ENCODE peak calls at places on chromosomes 13 and 19, in five cellular contexts. R, C, N, X and M are unnamed samples.

GRCh38 chr13:38582133-38582532 is 104.7 kb upstream of the FREM2 start:
- DNase-seq in C (no peak), X (peak; percentile 82), R (peak; percentile 44), N (no peak), M (peak; percentile 9)

GRCh38 chr13:94419304-94419943 is 60.1 kb downstream of the DCT start:
- DNase-seq in N (no peak), R (peak; percentile 83), X (peak; percentile 70), C (no peak), M (peak; percentile 21)

GRCh38 chr19:791605-792360 is 5.5 kb upstream of the PTBP1 start:
- DNase-seq in C (no peak), R (no peak), N (no peak), X (no peak), M (no peak)

GRCh38 chr19:6778386-6778785 is 5.9 kb downstream of the VAV1 start:
- DNase-seq in N (no peak), R (no peak), C (no peak), X (no peak), M (no peak)

GRCh38 chr13:38785047-38785446 is 98.2 kb downstream of the FREM2 start:
- DNase-seq in R (no peak), X (no peak), C (no peak), N (no peak), M (no peak)

GRCh38 chr13:113819731-113820715 is 43.9 kb downstream of the GAS6 start:
- DNase-seq in C (no peak), X (no peak), N (no peak), R (peak; percentile 25), M (no peak)

GRCh38 chr19:6263306-6264076 is 16.3 kb downstream of the MLLT1 start:
- DNase-seq in N (no peak), R (no peak), C (no peak), X (no peak), M (no peak)

GRCh38 chr19:18060472-18060871 is 26.3 kb downstream of the IL12RB1 start:
- DNase-seq in N (no peak), R (no peak), X (no peak), C (no peak), M (no peak)

GRCh38 chr19:38059897-38060296 is 152.9 kb downstream of the SIPA1L3 start:
- DNase-seq in R (no peak), C (no peak), N (no peak), X (no peak), M (no peak)

GRCh38 chr19:13812544-13812943 is 17.3 kb downstream of the ZSWIM4 start:
- DNase-seq in N (no peak), C (no peak), X (no peak), R (no peak), M (no peak)
- H3K36me3 ChIP-seq in N (peaks cover 27% of the 10 kb centered on the region), C (no peaks in the 10 kb centered on the region), X (peaks cover 13% of the 10 kb centered on the region), R (peaks cover 24% of the 10 kb centered on the region), M (no peaks in the 10 kb centered on the region)

GRCh38 chr19:19113040-19113541 is 25.2 kb downstream of the TMEM161A start:
- DNase-seq in X (peak; percentile 28), R (peak; percentile 43), C (no peak), N (no peak), M (no peak)
- TF ChIP-seq CTCF in X (no peak), R (no peak), C (no peak), N (no peak), M (peak; percentile 19)

GRCh38 chr19:33953023-33953422 is 156.4 kb downstream of the KCTD15 start:
- DNase-seq in R (no peak), C (no peak), N (no peak), X (no peak), M (no peak)

GRCh38 chr19:33947565-33947964 is 150.9 kb downstream of the KCTD15 start:
- DNase-seq in X (no peak), N (no peak), R (no peak), C (no peak), M (no peak)

GRCh38 chr19:33950141-33950805 is 153.6 kb downstream of the KCTD15 start:
- DNase-seq in X (no peak), N (no peak), C (no peak), R (no peak), M (no peak)

GRCh38 chr19:33946535-33947323 is 150.1 kb downstream of the KCTD15 start:
- DNase-seq in C (no peak), R (no peak), N (no peak), X (no peak), M (no peak)

DNA sequence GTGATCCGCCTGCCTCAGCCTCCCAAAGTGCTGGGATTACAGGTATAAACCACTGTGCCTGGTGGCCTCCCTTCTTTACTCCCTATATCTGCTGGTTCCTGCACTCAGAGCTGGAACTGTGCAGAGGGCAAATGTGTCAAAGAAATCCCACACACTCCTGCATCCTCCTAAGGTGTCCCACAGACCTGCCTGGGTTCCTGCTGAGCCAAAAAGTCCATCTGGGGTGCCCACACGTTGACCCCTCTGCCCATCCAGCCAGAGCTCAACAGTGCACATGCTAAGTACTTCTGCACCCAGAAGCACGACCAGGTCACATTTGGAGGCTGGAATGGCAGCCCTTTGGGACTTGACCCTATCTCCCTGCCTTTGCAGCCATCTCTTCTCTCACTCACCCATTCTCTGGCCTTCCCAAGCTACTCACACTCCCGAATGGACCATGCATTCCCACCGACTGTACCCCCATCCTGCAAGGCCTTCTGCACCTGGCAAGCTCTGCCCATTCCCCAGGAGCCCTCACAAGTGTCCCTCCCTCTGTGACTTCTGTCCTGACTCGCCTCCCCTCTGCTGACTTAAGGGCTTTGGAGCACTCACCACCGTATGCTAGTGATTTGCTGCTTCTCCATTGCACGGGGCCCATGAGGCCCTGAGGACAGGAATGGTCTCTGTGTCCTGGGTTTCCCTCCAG is 152.1 kb downstream of the KCTD15 start:
- DNase-seq in C (no peak), N (no peak), X (no peak), R (no peak), M (no peak)
- H3K36me3 ChIP-seq in C (no peaks in the 10 kb centered on the region), N (no peaks in the 10 kb centered on the region), X (no peaks in the 10 kb centered on the region), R (no peaks in the 10 kb centered on the region), M (no peaks in the 10 kb centered on the region)

GRCh38 chr19:31110331-31110730 is 238.9 kb downstream of the TSHZ3 start:
- DNase-seq in C (no peak), R (peak; percentile 63), X (no peak), N (no peak), M (no peak)
- TF ChIP-seq CTCF in C (no peak), R (peak; percentile 45), X (peak; percentile 33), N (peak; percentile 7), M (peak; percentile 43)

DNA sequence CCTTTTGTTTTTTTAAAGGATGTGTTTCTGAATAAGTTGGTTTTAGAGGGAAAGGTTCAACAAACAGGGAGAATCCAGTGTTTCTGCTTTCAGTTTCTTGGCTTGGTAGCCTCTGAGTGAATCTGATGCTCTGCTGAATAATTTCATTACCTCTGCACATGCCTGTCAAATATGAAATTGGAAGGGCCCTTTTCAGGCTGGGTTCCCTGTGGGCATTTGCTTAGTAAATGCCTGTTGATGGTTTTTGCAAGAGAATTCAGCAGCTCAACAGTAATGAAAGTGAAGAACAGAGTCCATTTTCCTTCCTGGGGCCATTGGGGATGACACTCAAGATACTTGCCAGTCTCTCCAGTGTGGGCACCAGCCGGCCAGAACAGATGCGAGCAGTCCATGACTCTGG is 74.3 kb downstream of the GPR12 start:
- DNase-seq in X (no peak), C (no peak), N (no peak), R (no peak), M (no peak)
- H3K36me3 ChIP-seq in X (no peaks in the 10 kb centered on the region), C (no peaks in the 10 kb centered on the region), N (peaks cover 34% of the 10 kb centered on the region), R (peaks cover 7% of the 10 kb centered on the region), M (no peaks in the 10 kb centered on the region)

DNA sequence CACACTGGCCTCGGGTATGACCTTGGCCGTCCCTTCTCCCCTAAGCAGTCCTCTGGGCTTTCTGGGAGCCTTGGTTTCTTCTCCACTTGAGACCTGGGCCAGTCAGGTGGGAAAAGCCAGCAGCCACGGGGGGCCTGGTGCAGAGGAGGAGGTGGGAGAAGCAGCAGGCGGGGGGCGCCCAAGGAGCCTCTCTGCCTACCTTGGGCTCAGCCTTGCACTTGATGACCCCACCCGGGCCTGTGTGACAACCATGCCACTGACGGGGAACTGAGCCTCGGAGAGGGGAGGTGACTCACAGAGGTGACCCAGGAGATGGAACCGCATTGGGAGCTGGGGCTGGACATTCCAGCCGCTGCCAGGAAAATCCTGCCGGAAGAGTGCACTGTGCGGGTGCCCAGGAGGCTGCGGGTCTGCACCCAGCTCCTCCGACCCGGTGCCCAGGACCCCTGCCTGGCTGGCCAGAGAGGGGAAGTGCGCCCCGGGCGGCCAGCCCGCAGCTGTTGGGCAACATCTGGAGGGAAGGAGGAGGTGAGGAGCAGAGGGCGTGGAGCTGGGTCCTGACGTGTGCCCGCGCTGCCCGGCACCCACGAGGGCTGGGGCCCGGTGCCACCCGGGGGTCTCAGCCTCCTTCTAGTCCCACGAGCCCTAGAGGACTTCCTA is 23.4 kb upstream of the SLC7A10 start:
- DNase-seq in N (peak; percentile 86), R (no peak), C (no peak), X (no peak), M (no peak)
- TF ChIP-seq CTCF in N (no peak), R (no peak), C (no peak), X (no peak), M (no peak)

GRCh38 chr13:110269509-110270185 is 37.3 kb downstream of the COL4A1 start:
- DNase-seq in N (no peak), R (no peak), C (no peak), X (no peak), M (no peak)

GRCh38 chr13:110272227-110272626 is 34.7 kb downstream of the COL4A1 start:
- DNase-seq in R (no peak), N (no peak), C (no peak), X (no peak), M (no peak)

GRCh38 chr13:110272651-110273050 is 34.3 kb downstream of the COL4A1 start:
- DNase-seq in N (no peak), C (no peak), X (no peak), R (no peak), M (no peak)

GRCh38 chr13:110270507-110270906 is 36.5 kb downstream of the COL4A1 start:
- DNase-seq in N (no peak), C (no peak), X (no peak), R (no peak), M (no peak)

GRCh38 chr13:110271313-110271712 is 35.6 kb downstream of the COL4A1 start:
- DNase-seq in X (no peak), N (no peak), R (no peak), C (no peak), M (no peak)
- H3K36me3 ChIP-seq in X (no peaks in the 10 kb centered on the region), N (no peaks in the 10 kb centered on the region), R (no peaks in the 10 kb centered on the region), C (no peaks in the 10 kb centered on the region), M (peaks cover 3% of the 10 kb centered on the region)